ENCODE peak calls at places on chromosomes 13 and 19, in ten cellular contexts. N is stimulated activated CD4-positive, alpha-beta T cell treated with anti-CD3 and anti-CD28 coated beads, Interleukin-4, amount 100 ng/mL, for 1 hour; D is EH; B is EL; U is activated CD4-positive, alpha-beta T cell treated with anti-CD3 and anti-CD28 coated beads, Interleukin-2, amount 50 U/mL, for 1 hour; Z is Daoy; J is endothelial cell; T is progenitor cell of endocrine pancreas; R is AG10803; O is nucleus accumbens. V is an unnamed sample.

GRCh38 chr19:32252333-32252669 is 93.1 kb upstream of the ZNF507 start:
- DNase-seq in N (no peak), D (no peak), B (no peak), U (no peak), Z (no peak), J (no peak), T (no peak), R (no peak), O (no peak), V (no peak)

GRCh38 chr19:52007436-52007804 is 591 bp downstream of the ZNF615 start:
- DNase-seq in N (no peak), D (peak), B (no peak), U (no peak), Z (peak), J (peak), T (no peak), R (peak), O (no peak), V (no peak)

GRCh38 chr13:45119469-45119989 is 781 bp upstream of the GTF2F2 start:
- DNase-seq in N (peak), D (peak), B (peak), U (peak), Z (peak), J (no peak), T (no peak), R (peak), O (no peak), V (peak)

GRCh38 chr19:36421749-36422481 is 3.5 kb upstream of the ZFP82 start:
- DNase-seq in N (no peak), D (no peak), B (peak), U (no peak), Z (no peak), J (no peak), T (no peak), R (no peak), O (no peak), V (no peak)

GRCh38 chr13:110650436-110650835 is 35.1 kb downstream of the NAXD start:
- DNase-seq in N (no peak), D (no peak), B (no peak), U (no peak), Z (no peak), J (no peak), T (no peak), R (no peak), O (no peak), V (no peak)

GRCh38 chr19:43371909-43372308 is 18.4 kb downstream of the CD177 start:
- DNase-seq in N (no peak), D (no peak), B (no peak), U (no peak), Z (no peak), J (no peak), T (no peak), R (no peak), O (no peak), V (no peak)

GRCh38 chr13:71290963-71291937 is 575.8 kb downstream of the DACH1 start:
- DNase-seq in N (peak), D (peak), B (peak), U (peak), Z (no peak), J (no peak), T (no peak), R (peak), O (no peak), V (peak)

GRCh38 chr13:47478985-47479384 is 522.1 kb downstream of the SUCLA2 start:
- DNase-seq in N (no peak), D (peak), B (no peak), U (no peak), Z (no peak), J (no peak), T (no peak), R (no peak), O (no peak), V (no peak)

GRCh38 chr19:55179570-55180484 is at the start of gene SYT5:
- DNase-seq in N (peak), D (peak), B (peak), U (peak), Z (peak), J (peak), T (peak), R (no peak), O (no peak), V (peak)

GRCh38 chr19:31378404-31378803 is 29.2 kb upstream of the TSHZ3 start:
- DNase-seq in N (no peak), D (peak), B (peak), U (no peak), Z (peak), J (no peak), T (no peak), R (peak), O (no peak), V (peak)

GRCh38 chr19:16911046-16911445 is 22.2 kb downstream of the F2RL3 start:
- DNase-seq in N (no peak), D (no peak), B (no peak), U (no peak), Z (no peak), J (no peak), T (no peak), R (no peak), O (no peak), V (no peak)

GRCh38 chr19:49261602-49262001 is 63.4 kb downstream of the SLC6A16 start:
- DNase-seq in N (no peak), D (no peak), B (no peak), U (no peak), Z (no peak), J (no peak), T (no peak), R (no peak), O (no peak), V (no peak)

GRCh38 chr13:106597190-106597589 is 29.3 kb upstream of the ARGLU1 start:
- DNase-seq in N (no peak), D (no peak), B (no peak), U (no peak), Z (no peak), J (no peak), T (no peak), R (peak), O (no peak), V (no peak)

GRCh38 chr13:92175330-92175729 is 776.9 kb downstream of the GPC5 start:
- DNase-seq in N (no peak), D (no peak), B (peak), U (no peak), Z (no peak), J (peak), T (no peak), R (peak), O (no peak), V (peak)

GRCh38 chr13:98975822-98976261 is 2.0 kb downstream of the DOCK9 start:
- DNase-seq in N (no peak), D (no peak), B (no peak), U (no peak), Z (no peak), J (peak), T (no peak), R (peak), O (no peak), V (no peak)

GRCh38 chr13:25868483-25868882 is 183.3 kb downstream of the SHISA2 start:
- DNase-seq in N (no peak), D (no peak), B (no peak), U (no peak), Z (no peak), J (no peak), T (no peak), R (no peak), O (no peak), V (no peak)

GRCh38 chr13:110323172-110323851 is 16.2 kb downstream of the COL4A2 start:
- DNase-seq in N (no peak), D (peak), B (peak), U (no peak), Z (peak), J (no peak), T (no peak), R (peak), O (no peak), V (no peak)

GRCh38 chr19:35585844-35586243 is at the start of gene PMIS2:
- DNase-seq in N (peak), D (peak), B (no peak), U (no peak), Z (peak), J (no peak), T (no peak), R (no peak), O (no peak), V (no peak)

GRCh38 chr13:71867101-71867814 is at the start of gene DACH1:
- DNase-seq in N (peak), D (peak), B (peak), U (no peak), Z (no peak), J (peak), T (peak), R (peak), O (peak), V (peak)

GRCh38 chr19:58059003-58059671 is at the start of gene ZNF135:
- DNase-seq in N (peak), D (peak), B (peak), U (peak), Z (peak), J (peak), T (peak), R (peak), O (peak), V (peak)

GRCh38 chr13:27353166-27353583 is 71.2 kb upstream of the GTF3A start:
- DNase-seq in N (peak), D (peak), B (peak), U (no peak), Z (peak), J (no peak), T (no peak), R (peak), O (no peak), V (peak)

GRCh38 chr19:33646306-33646705 is 24.6 kb downstream of the CHST8 start:
- DNase-seq in N (no peak), D (no peak), B (no peak), U (no peak), Z (no peak), J (no peak), T (no peak), R (no peak), O (no peak), V (no peak)

GRCh38 chr13:26541678-26542553 is 15.6 kb upstream of the WASF3 start:
- DNase-seq in N (no peak), D (no peak), B (no peak), U (no peak), Z (no peak), J (no peak), T (no peak), R (no peak), O (no peak), V (peak)

GRCh38 chr19:1355258-1355973 is 28.3 kb upstream of the NDUFS7 start:
- DNase-seq in N (no peak), D (no peak), B (no peak), U (no peak), Z (no peak), J (no peak), T (no peak), R (no peak), O (no peak), V (no peak)